ENCODE peak calls at places on chromosomes 12 and 14, in nine cellular contexts. One of them, this sample, is unnamed.
A peak's percentile ranks its signal among the peaks of the same experiment; 100 is the strongest.

GRCh38 chr12:17108877-17109520 is 503.0 kb upstream of the LMO3 start:
- DNase-seq in CD14-positive monocyte: no peak
- DNase-seq in activated naive CD4-positive, alpha-beta T cell: no peak
- DNase-seq in DMS153: no peak
- DNase-seq in fibroblast of the conjunctiva: no peak
- DNase-seq in transverse colon: no peak
- DNase-seq in activated CD8-positive, alpha-beta T cell treated with anti-CD3 and anti-CD28 coated beads for 36 hours: no peak
- DNase-seq in psoas muscle: no peak
- DNase-seq in AG04449: no peak
- DNase-seq in this sample: no peak

GRCh38 chr14:36655054-36655381 is 6.6 kb upstream of the PAX9 start:
- DNase-seq in transverse colon: no peak
- DNase-seq in AG04449: no peak
- DNase-seq in fibroblast of the conjunctiva: no peak
- DNase-seq in psoas muscle: no peak
- DNase-seq in CD14-positive monocyte: no peak
- DNase-seq in DMS153: no peak
- DNase-seq in activated CD8-positive, alpha-beta T cell treated with anti-CD3 and anti-CD28 coated beads for 36 hours: no peak
- DNase-seq in activated naive CD4-positive, alpha-beta T cell: no peak
- DNase-seq in this sample: peak; percentile 71

GRCh38 chr14:87252103-87252502 is 740.9 kb downstream of the GALC start:
- DNase-seq in DMS153: no peak
- DNase-seq in activated naive CD4-positive, alpha-beta T cell: no peak
- DNase-seq in fibroblast of the conjunctiva: no peak
- DNase-seq in transverse colon: no peak
- DNase-seq in AG04449: no peak
- DNase-seq in activated CD8-positive, alpha-beta T cell treated with anti-CD3 and anti-CD28 coated beads for 36 hours: no peak
- DNase-seq in CD14-positive monocyte: no peak
- DNase-seq in psoas muscle: no peak
- DNase-seq in this sample: no peak

GRCh38 chr14:22388669-22389625 is 200.1 kb downstream of the DAD1 start:
- DNase-seq in psoas muscle: no peak
- DNase-seq in AG04449: peak; percentile 47
- DNase-seq in DMS153: no peak
- DNase-seq in transverse colon: no peak
- DNase-seq in CD14-positive monocyte: no peak
- DNase-seq in activated CD8-positive, alpha-beta T cell treated with anti-CD3 and anti-CD28 coated beads for 36 hours: no peak
- DNase-seq in fibroblast of the conjunctiva: no peak
- DNase-seq in activated naive CD4-positive, alpha-beta T cell: no peak
- DNase-seq in this sample: peak; percentile 37

GRCh38 chr14:40119765-40120164 is 687.5 kb upstream of the FBXO33 start:
- DNase-seq in CD14-positive monocyte: no peak
- DNase-seq in transverse colon: no peak
- DNase-seq in DMS153: no peak
- DNase-seq in AG04449: no peak
- DNase-seq in activated naive CD4-positive, alpha-beta T cell: no peak
- DNase-seq in fibroblast of the conjunctiva: no peak
- DNase-seq in psoas muscle: no peak
- DNase-seq in activated CD8-positive, alpha-beta T cell treated with anti-CD3 and anti-CD28 coated beads for 36 hours: no peak
- DNase-seq in this sample: no peak

GRCh38 chr12:50283924-50284236 is 560 bp upstream of the LIMA1 start:
- DNase-seq in DMS153: no peak
- DNase-seq in activated naive CD4-positive, alpha-beta T cell: no peak
- DNase-seq in psoas muscle: no peak
- DNase-seq in fibroblast of the conjunctiva: no peak
- DNase-seq in CD14-positive monocyte: no peak
- DNase-seq in AG04449: no peak
- DNase-seq in activated CD8-positive, alpha-beta T cell treated with anti-CD3 and anti-CD28 coated beads for 36 hours: peak; percentile 20
- DNase-seq in transverse colon: no peak
- DNase-seq in this sample: no peak

GRCh38 chr14:23013056-23014054 is 3.4 kb upstream of the C14orf93 start:
- DNase-seq in psoas muscle: no peak
- DNase-seq in transverse colon: no peak
- DNase-seq in DMS153: no peak
- DNase-seq in activated CD8-positive, alpha-beta T cell treated with anti-CD3 and anti-CD28 coated beads for 36 hours: no peak
- DNase-seq in fibroblast of the conjunctiva: no peak
- DNase-seq in activated naive CD4-positive, alpha-beta T cell: no peak
- DNase-seq in AG04449: no peak
- DNase-seq in CD14-positive monocyte: no peak
- DNase-seq in this sample: no peak

GRCh38 chr14:80446356-80446755 is 235.1 kb upstream of the DIO2 start:
- DNase-seq in CD14-positive monocyte: no peak
- DNase-seq in activated naive CD4-positive, alpha-beta T cell: no peak
- DNase-seq in transverse colon: no peak
- DNase-seq in DMS153: no peak
- DNase-seq in AG04449: no peak
- DNase-seq in activated CD8-positive, alpha-beta T cell treated with anti-CD3 and anti-CD28 coated beads for 36 hours: no peak
- DNase-seq in fibroblast of the conjunctiva: no peak
- DNase-seq in psoas muscle: no peak
- DNase-seq in this sample: no peak

GRCh38 chr12:96908170-96908675 is 1.2 kb downstream of the NEDD1 start:
- DNase-seq in activated naive CD4-positive, alpha-beta T cell: no peak
- DNase-seq in CD14-positive monocyte: no peak
- DNase-seq in transverse colon: no peak
- DNase-seq in fibroblast of the conjunctiva: no peak
- DNase-seq in AG04449: no peak
- DNase-seq in activated CD8-positive, alpha-beta T cell treated with anti-CD3 and anti-CD28 coated beads for 36 hours: peak; percentile 48
- DNase-seq in DMS153: no peak
- DNase-seq in psoas muscle: no peak
- DNase-seq in this sample: no peak

GRCh38 chr14:73612339-73613045 is at the start of gene ACOT6:
- DNase-seq in CD14-positive monocyte: peak; percentile 45
- DNase-seq in transverse colon: peak; percentile 75
- DNase-seq in activated CD8-positive, alpha-beta T cell treated with anti-CD3 and anti-CD28 coated beads for 36 hours: peak; percentile 80
- DNase-seq in AG04449: no peak
- DNase-seq in DMS153: no peak
- DNase-seq in fibroblast of the conjunctiva: no peak
- DNase-seq in psoas muscle: peak; percentile 87
- DNase-seq in activated naive CD4-positive, alpha-beta T cell: peak; percentile 13
- DNase-seq in this sample: peak; percentile 76

GRCh38 chr12:107749094-107749493 is 11.8 kb downstream of the PRDM4 start:
- DNase-seq in activated CD8-positive, alpha-beta T cell treated with anti-CD3 and anti-CD28 coated beads for 36 hours: no peak
- DNase-seq in activated naive CD4-positive, alpha-beta T cell: no peak
- DNase-seq in DMS153: no peak
- DNase-seq in psoas muscle: no peak
- DNase-seq in AG04449: no peak
- DNase-seq in CD14-positive monocyte: no peak
- DNase-seq in transverse colon: no peak
- DNase-seq in fibroblast of the conjunctiva: no peak
- DNase-seq in this sample: no peak

GRCh38 chr12:115980339-115980738 is 297.2 kb downstream of the MED13L start:
- DNase-seq in CD14-positive monocyte: no peak
- DNase-seq in transverse colon: no peak
- DNase-seq in DMS153: no peak
- DNase-seq in AG04449: no peak
- DNase-seq in activated naive CD4-positive, alpha-beta T cell: no peak
- DNase-seq in fibroblast of the conjunctiva: no peak
- DNase-seq in psoas muscle: no peak
- DNase-seq in activated CD8-positive, alpha-beta T cell treated with anti-CD3 and anti-CD28 coated beads for 36 hours: no peak
- DNase-seq in this sample: no peak

GRCh38 chr14:29240046-29240445 is 473.5 kb downstream of the FOXG1 start:
- DNase-seq in activated CD8-positive, alpha-beta T cell treated with anti-CD3 and anti-CD28 coated beads for 36 hours: no peak
- DNase-seq in AG04449: no peak
- DNase-seq in fibroblast of the conjunctiva: no peak
- DNase-seq in psoas muscle: no peak
- DNase-seq in DMS153: no peak
- DNase-seq in activated naive CD4-positive, alpha-beta T cell: no peak
- DNase-seq in transverse colon: no peak
- DNase-seq in CD14-positive monocyte: no peak
- DNase-seq in this sample: no peak

GRCh38 chr14:62179367-62180018 is 417.3 kb downstream of the SNAPC1 start:
- DNase-seq in DMS153: peak; percentile 65
- DNase-seq in transverse colon: peak; percentile 15
- DNase-seq in activated naive CD4-positive, alpha-beta T cell: no peak
- DNase-seq in activated CD8-positive, alpha-beta T cell treated with anti-CD3 and anti-CD28 coated beads for 36 hours: peak; percentile 64
- DNase-seq in AG04449: peak; percentile 68
- DNase-seq in fibroblast of the conjunctiva: peak; percentile 83
- DNase-seq in psoas muscle: no peak
- DNase-seq in CD14-positive monocyte: no peak
- DNase-seq in this sample: peak; percentile 29

GRCh38 chr12:7498832-7499231 is 4.7 kb downstream of the CD163 start:
- DNase-seq in AG04449: peak; percentile 69
- DNase-seq in transverse colon: no peak
- DNase-seq in fibroblast of the conjunctiva: peak; percentile 63
- DNase-seq in activated naive CD4-positive, alpha-beta T cell: no peak
- DNase-seq in activated CD8-positive, alpha-beta T cell treated with anti-CD3 and anti-CD28 coated beads for 36 hours: no peak
- DNase-seq in CD14-positive monocyte: no peak
- DNase-seq in DMS153: no peak
- DNase-seq in psoas muscle: no peak
- DNase-seq in this sample: no peak

GRCh38 chr14:77024171-77024627 is 4.3 kb downstream of the IRF2BPL start:
- DNase-seq in psoas muscle: no peak
- DNase-seq in AG04449: no peak
- DNase-seq in activated CD8-positive, alpha-beta T cell treated with anti-CD3 and anti-CD28 coated beads for 36 hours: peak; percentile 83
- DNase-seq in fibroblast of the conjunctiva: no peak
- DNase-seq in transverse colon: peak; percentile 67
- DNase-seq in CD14-positive monocyte: no peak
- DNase-seq in DMS153: peak; percentile 84
- DNase-seq in activated naive CD4-positive, alpha-beta T cell: no peak
- DNase-seq in this sample: no peak

GRCh38 chr14:101624579-101624978 is 63.3 kb downstream of the DIO3 start:
- DNase-seq in fibroblast of the conjunctiva: no peak
- DNase-seq in transverse colon: no peak
- DNase-seq in activated naive CD4-positive, alpha-beta T cell: no peak
- DNase-seq in psoas muscle: no peak
- DNase-seq in activated CD8-positive, alpha-beta T cell treated with anti-CD3 and anti-CD28 coated beads for 36 hours: no peak
- DNase-seq in CD14-positive monocyte: no peak
- DNase-seq in AG04449: no peak
- DNase-seq in DMS153: no peak
- DNase-seq in this sample: peak; percentile 59

GRCh38 chr14:68959035-68959434 is 20.1 kb downstream of the ACTN1 start:
- DNase-seq in fibroblast of the conjunctiva: no peak
- DNase-seq in DMS153: no peak
- DNase-seq in activated naive CD4-positive, alpha-beta T cell: no peak
- DNase-seq in activated CD8-positive, alpha-beta T cell treated with anti-CD3 and anti-CD28 coated beads for 36 hours: no peak
- DNase-seq in AG04449: no peak
- DNase-seq in CD14-positive monocyte: no peak
- DNase-seq in psoas muscle: no peak
- DNase-seq in transverse colon: no peak
- DNase-seq in this sample: no peak

GRCh38 chr14:33646692-33647260 is 304.1 kb downstream of the EGLN3 start:
- DNase-seq in AG04449: no peak
- DNase-seq in activated naive CD4-positive, alpha-beta T cell: no peak
- DNase-seq in fibroblast of the conjunctiva: peak; percentile 49
- DNase-seq in CD14-positive monocyte: no peak
- DNase-seq in activated CD8-positive, alpha-beta T cell treated with anti-CD3 and anti-CD28 coated beads for 36 hours: no peak
- DNase-seq in psoas muscle: no peak
- DNase-seq in transverse colon: no peak
- DNase-seq in DMS153: no peak
- DNase-seq in this sample: no peak

GRCh38 chr14:103121161-103121845 is 2.0 kb upstream of the TNFAIP2 start:
- DNase-seq in activated naive CD4-positive, alpha-beta T cell: no peak
- DNase-seq in activated CD8-positive, alpha-beta T cell treated with anti-CD3 and anti-CD28 coated beads for 36 hours: no peak
- DNase-seq in psoas muscle: peak; percentile 89
- DNase-seq in DMS153: no peak
- DNase-seq in AG04449: no peak
- DNase-seq in transverse colon: peak; percentile 48
- DNase-seq in fibroblast of the conjunctiva: no peak
- DNase-seq in CD14-positive monocyte: peak; percentile 84
- DNase-seq in this sample: peak; percentile 77

GRCh38 chr14:70652871-70653270 is 11.2 kb downstream of the TTC9 start:
- DNase-seq in psoas muscle: no peak
- DNase-seq in fibroblast of the conjunctiva: no peak
- DNase-seq in DMS153: no peak
- DNase-seq in activated naive CD4-positive, alpha-beta T cell: no peak
- DNase-seq in AG04449: no peak
- DNase-seq in CD14-positive monocyte: no peak
- DNase-seq in activated CD8-positive, alpha-beta T cell treated with anti-CD3 and anti-CD28 coated beads for 36 hours: no peak
- DNase-seq in transverse colon: no peak
- DNase-seq in this sample: no peak

GRCh38 chr12:99154264-99154982 is 493.1 kb upstream of the GARIN6 start:
- DNase-seq in activated CD8-positive, alpha-beta T cell treated with anti-CD3 and anti-CD28 coated beads for 36 hours: no peak
- DNase-seq in AG04449: no peak
- DNase-seq in psoas muscle: no peak
- DNase-seq in fibroblast of the conjunctiva: no peak
- DNase-seq in activated naive CD4-positive, alpha-beta T cell: no peak
- DNase-seq in CD14-positive monocyte: no peak
- DNase-seq in DMS153: no peak
- DNase-seq in transverse colon: no peak
- DNase-seq in this sample: no peak

GRCh38 chr12:121025442-121026226 is 9.3 kb upstream of the C12orf43 start:
- DNase-seq in activated naive CD4-positive, alpha-beta T cell: no peak
- DNase-seq in psoas muscle: no peak
- DNase-seq in activated CD8-positive, alpha-beta T cell treated with anti-CD3 and anti-CD28 coated beads for 36 hours: no peak
- DNase-seq in transverse colon: peak; percentile 85
- DNase-seq in CD14-positive monocyte: no peak
- DNase-seq in fibroblast of the conjunctiva: no peak
- DNase-seq in DMS153: no peak
- DNase-seq in AG04449: no peak
- DNase-seq in this sample: no peak

GRCh38 chr12:130745921-130746320 is 29.8 kb upstream of the RIMBP2 start:
- DNase-seq in AG04449: no peak
- DNase-seq in psoas muscle: no peak
- DNase-seq in transverse colon: no peak
- DNase-seq in DMS153: no peak
- DNase-seq in activated naive CD4-positive, alpha-beta T cell: no peak
- DNase-seq in fibroblast of the conjunctiva: no peak
- DNase-seq in activated CD8-positive, alpha-beta T cell treated with anti-CD3 and anti-CD28 coated beads for 36 hours: no peak
- DNase-seq in CD14-positive monocyte: no peak
- DNase-seq in this sample: no peak

GRCh38 chr14:90382491-90383125 is 14.2 kb upstream of the CALM1 start:
- DNase-seq in activated naive CD4-positive, alpha-beta T cell: peak; percentile 45
- DNase-seq in psoas muscle: peak; percentile 89
- DNase-seq in transverse colon: peak; percentile 72
- DNase-seq in activated CD8-positive, alpha-beta T cell treated with anti-CD3 and anti-CD28 coated beads for 36 hours: peak; percentile 86
- DNase-seq in fibroblast of the conjunctiva: peak; percentile 57
- DNase-seq in CD14-positive monocyte: peak; percentile 52
- DNase-seq in AG04449: no peak
- DNase-seq in DMS153: peak; percentile 56
- DNase-seq in this sample: peak; percentile 71

GRCh38 chr12:85273411-85274075 is 6.5 kb upstream of the ALX1 start:
- DNase-seq in transverse colon: no peak
- DNase-seq in activated naive CD4-positive, alpha-beta T cell: no peak
- DNase-seq in AG04449: no peak
- DNase-seq in CD14-positive monocyte: no peak
- DNase-seq in activated CD8-positive, alpha-beta T cell treated with anti-CD3 and anti-CD28 coated beads for 36 hours: no peak
- DNase-seq in fibroblast of the conjunctiva: no peak
- DNase-seq in psoas muscle: peak; percentile 27
- DNase-seq in DMS153: no peak
- DNase-seq in this sample: no peak

GRCh38 chr14:26841920-26842741 is 244.3 kb upstream of the NOVA1 start:
- DNase-seq in fibroblast of the conjunctiva: peak; percentile 99
- DNase-seq in AG04449: peak; percentile 3
- DNase-seq in activated CD8-positive, alpha-beta T cell treated with anti-CD3 and anti-CD28 coated beads for 36 hours: no peak
- DNase-seq in CD14-positive monocyte: no peak
- DNase-seq in transverse colon: peak; percentile 14
- DNase-seq in activated naive CD4-positive, alpha-beta T cell: no peak
- DNase-seq in DMS153: no peak
- DNase-seq in psoas muscle: peak; percentile 52
- DNase-seq in this sample: no peak

GRCh38 chr14:64971890-64972785 is at the start of gene RAB15:
- DNase-seq in fibroblast of the conjunctiva: no peak
- DNase-seq in AG04449: no peak
- DNase-seq in activated CD8-positive, alpha-beta T cell treated with anti-CD3 and anti-CD28 coated beads for 36 hours: peak; percentile 39
- DNase-seq in psoas muscle: peak; percentile 59
- DNase-seq in transverse colon: peak; percentile 32
- DNase-seq in activated naive CD4-positive, alpha-beta T cell: no peak
- DNase-seq in CD14-positive monocyte: peak; percentile 45
- DNase-seq in DMS153: no peak
- DNase-seq in this sample: no peak

GRCh38 chr12:78931466-78931990 is 67.0 kb downstream of the SYT1 start:
- DNase-seq in CD14-positive monocyte: no peak
- DNase-seq in fibroblast of the conjunctiva: no peak
- DNase-seq in psoas muscle: no peak
- DNase-seq in DMS153: no peak
- DNase-seq in AG04449: no peak
- DNase-seq in transverse colon: no peak
- DNase-seq in activated CD8-positive, alpha-beta T cell treated with anti-CD3 and anti-CD28 coated beads for 36 hours: no peak
- DNase-seq in activated naive CD4-positive, alpha-beta T cell: no peak
- DNase-seq in this sample: no peak

GRCh38 chr14:30252800-30253425 is 306.0 kb upstream of the G2E3 start:
- DNase-seq in activated CD8-positive, alpha-beta T cell treated with anti-CD3 and anti-CD28 coated beads for 36 hours: no peak
- DNase-seq in transverse colon: no peak
- DNase-seq in DMS153: peak; percentile 7
- DNase-seq in AG04449: no peak
- DNase-seq in fibroblast of the conjunctiva: no peak
- DNase-seq in activated naive CD4-positive, alpha-beta T cell: no peak
- DNase-seq in CD14-positive monocyte: no peak
- DNase-seq in psoas muscle: no peak
- DNase-seq in this sample: no peak

GRCh38 chr14:55374771-55375170 is 36.9 kb downstream of the ATG14 start:
- DNase-seq in DMS153: no peak
- DNase-seq in transverse colon: no peak
- DNase-seq in AG04449: no peak
- DNase-seq in activated CD8-positive, alpha-beta T cell treated with anti-CD3 and anti-CD28 coated beads for 36 hours: no peak
- DNase-seq in psoas muscle: no peak
- DNase-seq in activated naive CD4-positive, alpha-beta T cell: no peak
- DNase-seq in CD14-positive monocyte: no peak
- DNase-seq in fibroblast of the conjunctiva: no peak
- DNase-seq in this sample: no peak